ENCODE peak calls at places on chromosomes 6 and 20, in five cellular contexts. S is endothelial cell, C is RCC 7860, B is HTR-8/SVneo, L is HS-27A. V is an unnamed sample.

GRCh38 chr6:133203344-133203697 is 37.8 kb upstream of the EYA4 start:
- DNase-seq in S (no peak), C (no peak), B (no peak), L (no peak), V (no peak)

GRCh38 chr20:45857836-45858250 is 429 bp downstream of the ZSWIM3 start:
- DNase-seq in S (no peak), C (no peak), B (no peak), L (no peak), V (no peak)

GRCh38 chr6:84392292-84392691 is 164.8 kb upstream of the CEP162 start:
- DNase-seq in S (no peak), C (no peak), B (no peak), L (no peak), V (no peak)

GRCh38 chr6:26270903-26271639 is 93.9 kb upstream of the BTN3A2 start:
- DNase-seq in S (peak), C (peak), B (peak), L (no peak), V (peak)

GRCh38 chr20:17833036-17833674 is 133.4 kb downstream of the BANF2 start:
- DNase-seq in S (no peak), C (no peak), B (no peak), L (no peak), V (no peak)

GRCh38 chr6:17336425-17336824 is 55.3 kb downstream of the RBM24 start:
- DNase-seq in S (no peak), C (no peak), B (no peak), L (no peak), V (no peak)

GRCh38 chr6:3165631-3166534 is 8.5 kb upstream of the TUBB2A start:
- DNase-seq in S (no peak), C (peak), B (no peak), L (no peak), V (no peak)

GRCh38 chr6:149170564-149171452 is 146.7 kb upstream of the TAB2 start:
- DNase-seq in S (no peak), C (no peak), B (peak), L (no peak), V (no peak)

GRCh38 chr20:34709836-34710567 is 5.9 kb downstream of the TP53INP2 start:
- DNase-seq in S (peak), C (no peak), B (no peak), L (no peak), V (peak)

GRCh38 chr20:38066969-38067716 is 33.6 kb downstream of the RPRD1B start:
- DNase-seq in S (no peak), C (no peak), B (no peak), L (no peak), V (no peak)